ENCODE peak calls at places on chromosomes 13 and 19, in four cellular contexts. O, H, Z and V are unnamed samples.

GRCh38 chr19:16397791-16398529 is 73.3 kb downstream of the KLF2 start:
- DNase-seq in H (no peak), O (no peak), Z (no peak), V (no peak)

GRCh38 chr13:111393221-111393790 is 72.9 kb downstream of the TEX29 start:
- DNase-seq in O (no peak), Z (no peak), H (no peak), V (no peak)

GRCh38 chr19:42471554-42472249 is 29.0 kb upstream of the CXCL17 start:
- DNase-seq in O (no peak), H (no peak), Z (no peak), V (no peak)

GRCh38 chr13:98629055-98629454 is 52.1 kb upstream of the STK24 start:
- DNase-seq in H (no peak), Z (no peak), O (no peak), V (no peak)

GRCh38 chr13:24184265-24184841 is 23.8 kb downstream of the SPATA13 start:
- DNase-seq in O (peak; percentile 93), H (no peak), Z (no peak), V (no peak)

GRCh38 chr13:77868717-77869116 is 49.9 kb downstream of the EDNRB start:
- DNase-seq in O (no peak), H (no peak), Z (no peak), V (no peak)

GRCh38 chr13:96822900-96823299 is 171.4 kb downstream of the OXGR1 start:
- DNase-seq in H (peak; percentile 55), O (peak; percentile 50), Z (peak; percentile 17), V (peak; percentile 32)

GRCh38 chr13:49086711-49087110 is 111.0 kb downstream of the FNDC3A start:
- DNase-seq in H (no peak), Z (no peak), O (no peak), V (no peak)

GRCh38 chr13:38630780-38631179 is 56.1 kb upstream of the FREM2 start:
- DNase-seq in Z (no peak), H (no peak), O (no peak), V (no peak)

GRCh38 chr19:38229585-38230073 is 5.6 kb upstream of the DPF1 start:
- DNase-seq in Z (peak; percentile 98), O (peak; percentile 68), H (peak; percentile 79), V (peak; percentile 75)

GRCh38 chr19:294341-294818 is 3.2 kb upstream of the PLPP2 start:
- DNase-seq in Z (no peak), H (no peak), O (no peak), V (no peak)

DNA sequence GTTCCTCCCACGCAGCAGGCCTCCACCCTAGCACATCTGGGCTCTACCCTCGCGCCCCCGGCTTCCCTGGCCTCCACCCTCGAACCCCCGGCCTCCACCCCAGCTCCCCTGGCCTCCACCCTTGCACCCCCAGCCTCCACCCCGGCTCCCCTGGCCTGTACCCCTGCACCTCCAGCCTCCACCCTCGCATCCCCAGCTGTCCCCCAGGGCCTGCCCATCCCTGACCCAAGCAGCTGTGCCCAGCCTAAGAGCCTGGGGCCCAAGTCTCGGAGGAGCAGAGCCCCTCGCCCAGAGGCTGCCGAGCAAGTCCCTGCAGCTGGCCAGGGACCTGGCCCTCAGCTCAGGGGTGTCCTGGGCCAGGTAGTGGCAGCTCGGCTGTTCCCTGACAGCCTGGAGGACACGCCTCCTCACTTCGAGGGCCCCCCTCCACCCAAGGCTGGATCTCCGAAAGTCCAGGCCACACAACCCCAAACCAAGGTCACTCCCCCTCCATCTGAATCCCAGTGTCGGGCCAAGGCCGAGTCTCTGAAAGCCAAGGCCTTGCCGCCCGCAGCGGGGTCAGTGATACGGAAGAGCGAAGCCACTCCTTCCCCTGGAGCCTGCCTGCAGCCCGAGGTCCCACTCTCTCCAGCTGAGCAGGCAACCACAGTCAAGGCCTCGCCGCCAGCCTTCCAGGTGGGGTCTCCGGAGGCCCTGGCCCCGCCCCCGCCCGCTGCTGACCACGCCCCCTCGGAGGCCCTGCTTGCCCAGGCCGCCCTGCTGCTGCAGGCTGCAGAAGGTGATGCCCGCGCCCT is 7.9 kb upstream of the ARHGAP33 start:
- DNase-seq in Z (no peak), O (peak; percentile 43), H (peak; percentile 92), V (no peak)
- TF ChIP-seq SP1 in Z (no peak), O (no peak), H (peak; percentile 58), V (no peak)

GRCh38 chr19:44306283-44306682 is 1.5 kb upstream of the ZNF235 start:
- DNase-seq in O (no peak), H (no peak), Z (no peak), V (no peak)
- TF ChIP-seq ELF4 in O (no peak), H (no peak), Z (no peak), V (no peak)

DNA sequence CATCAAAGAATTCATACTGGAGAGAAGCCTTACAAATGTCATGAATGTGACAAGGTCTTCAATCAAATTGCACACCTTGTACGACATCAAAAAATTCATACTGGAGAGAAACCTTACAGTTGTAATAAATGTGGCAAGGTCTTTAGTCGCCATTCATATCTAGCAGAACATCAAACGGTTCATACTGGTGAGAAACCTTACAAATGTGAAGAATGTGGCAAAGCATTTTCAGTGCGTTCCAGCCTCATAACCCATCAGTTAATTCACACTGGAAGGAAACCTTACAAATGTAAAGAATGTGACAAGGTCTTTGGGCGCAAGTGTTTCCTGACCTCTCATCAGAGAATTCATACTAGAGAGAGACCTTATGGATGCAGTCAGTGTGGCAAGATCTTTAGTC is 13.2 kb upstream of the ZNF534 start:
- DNase-seq in Z (no peak), H (no peak), O (no peak), V (no peak)
- TF ChIP-seq SP1 in Z (no peak), H (no peak), O (no peak), V (no peak)

DNA sequence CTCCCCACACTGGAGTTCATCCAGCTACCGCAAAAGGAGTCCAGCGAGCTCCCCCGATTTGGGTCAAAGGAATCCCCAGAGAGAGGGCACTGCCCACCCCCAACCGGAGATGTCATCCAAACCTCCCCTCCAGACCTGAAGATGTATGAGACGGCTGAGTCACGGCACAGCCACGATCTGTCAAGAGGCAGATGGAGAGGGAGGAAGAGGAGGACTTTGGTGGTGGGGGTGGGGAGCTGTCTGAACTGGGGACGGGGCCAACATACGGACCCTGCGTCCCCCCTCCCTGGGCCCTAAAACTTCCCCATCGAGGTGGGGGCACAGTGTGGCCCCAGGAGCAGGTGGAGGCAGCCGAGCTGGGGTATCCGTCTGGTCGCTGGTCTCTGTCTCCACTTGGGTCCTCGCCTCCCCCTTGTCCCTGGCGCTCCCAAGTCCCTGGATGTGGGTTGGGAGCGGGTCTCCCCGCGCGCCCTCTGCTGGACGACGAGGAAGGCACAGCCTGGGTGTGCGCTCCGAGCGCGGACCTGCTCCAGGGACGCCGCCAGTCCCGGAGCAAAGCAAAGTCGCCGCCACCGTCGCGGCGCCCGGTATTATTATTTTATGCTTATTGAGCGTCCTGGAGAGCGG is 3.8 kb downstream of the PDE4A start:
- DNase-seq in O (peak; percentile 58), H (peak; percentile 92), Z (peak; percentile 76), V (peak; percentile 90)
- TF ChIP-seq ELF4 in O (no peak), H (no peak), Z (no peak), V (no peak)

GRCh38 chr13:78977311-78977710 is 318.4 kb upstream of the OBI1 start:
- DNase-seq in Z (no peak), H (no peak), O (no peak), V (no peak)

GRCh38 chr13:78981913-78982312 is 323.0 kb upstream of the OBI1 start:
- DNase-seq in Z (no peak), O (no peak), H (no peak), V (no peak)

GRCh38 chr13:78976696-78977095 is 317.7 kb upstream of the OBI1 start:
- DNase-seq in H (no peak), O (no peak), Z (no peak), V (no peak)

GRCh38 chr13:78979349-78979748 is 320.4 kb upstream of the OBI1 start:
- DNase-seq in O (no peak), H (no peak), Z (no peak), V (no peak)

DNA sequence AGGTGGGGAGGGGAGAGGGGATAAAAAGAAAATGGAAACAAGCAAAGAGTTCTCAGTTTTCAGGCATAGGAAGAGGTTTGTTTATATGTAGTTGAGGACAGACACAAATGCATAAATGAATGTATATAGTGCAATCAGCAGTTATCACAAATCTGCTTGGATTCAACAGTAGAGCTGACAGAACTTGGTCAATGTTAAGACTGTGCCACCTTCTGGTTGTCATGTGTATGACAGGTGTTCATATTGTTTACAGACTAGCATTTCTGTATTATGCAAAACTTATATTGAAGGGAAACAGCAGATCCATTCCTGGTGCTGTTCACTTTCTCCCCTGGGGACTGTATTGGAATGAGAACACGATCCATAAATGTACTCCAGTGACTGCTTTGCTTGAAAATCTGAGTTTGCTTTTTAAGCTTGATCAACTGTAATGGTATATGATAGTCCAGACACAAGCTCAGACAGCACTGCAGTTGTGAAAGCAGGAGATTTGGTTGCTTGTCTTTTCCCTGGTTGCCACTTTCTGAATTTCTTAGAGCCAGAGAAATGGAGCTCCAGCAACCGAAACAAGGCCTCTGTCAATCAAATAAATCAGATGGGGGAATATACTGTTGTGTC is 319.5 kb upstream of the OBI1 start:
- DNase-seq in Z (peak; percentile 24), H (no peak), O (peak; percentile 50), V (peak; percentile 81)
- TF ChIP-seq SP1 in Z (no peak), H (no peak), O (no peak), V (no peak)

DNA sequence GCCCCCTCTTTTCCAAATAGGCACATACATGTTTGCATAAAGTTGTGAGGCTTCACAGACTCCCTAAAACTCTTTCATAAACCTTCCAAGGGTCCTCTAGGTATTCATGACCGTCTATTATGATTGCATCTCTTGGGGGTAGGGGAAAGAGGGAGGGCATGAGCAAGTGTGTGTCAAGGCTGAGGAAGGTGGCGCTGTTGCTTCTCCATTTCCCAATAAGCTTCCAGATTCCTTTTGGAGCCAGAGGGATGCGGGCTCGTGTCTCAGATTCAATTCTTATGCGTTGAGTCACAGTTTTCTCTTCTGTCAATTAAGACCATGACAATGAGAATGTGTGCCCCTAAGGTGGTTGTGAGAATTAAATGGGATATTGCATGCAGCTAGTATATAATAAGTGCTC is 51.0 kb upstream of the CYP2A7 start:
- DNase-seq in Z (no peak), H (peak; percentile 58), O (no peak), V (peak; percentile 25)
- TF ChIP-seq ELF4 in Z (no peak), H (no peak), O (no peak), V (no peak)

DNA sequence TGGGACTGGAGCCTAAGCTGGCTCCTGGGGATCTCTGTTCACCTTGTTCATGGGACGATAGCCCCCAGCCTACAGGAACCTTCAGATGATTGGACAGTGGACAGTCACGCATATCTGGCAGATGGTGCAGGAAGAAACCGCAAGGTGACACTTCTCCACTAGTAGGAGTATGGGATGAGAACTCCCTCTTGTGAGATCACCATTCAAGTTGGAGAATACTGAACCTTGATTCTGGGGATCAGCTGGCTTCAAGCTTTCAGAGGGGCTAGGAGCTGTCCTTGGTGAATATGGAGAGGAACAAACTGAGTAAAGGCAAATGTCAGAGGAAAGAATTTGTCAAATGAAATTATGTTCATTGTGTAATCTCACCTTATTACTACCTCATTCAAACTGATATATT is 204.5 kb downstream of the PDS5B start:
- DNase-seq in Z (no peak), H (no peak), O (peak; percentile 5), V (peak; percentile 18)
- TF ChIP-seq SP1 in Z (no peak), H (no peak), O (no peak), V (no peak)

GRCh38 chr13:88063741-88064140 is 392.6 kb downstream of the SLITRK5 start:
- DNase-seq in H (no peak), Z (no peak), O (no peak), V (no peak)
- TF ChIP-seq ELF4 in H (no peak), Z (no peak), O (no peak), V (no peak)

GRCh38 chr19:8310342-8311055 is 2.3 kb upstream of the CD320 start:
- DNase-seq in O (no peak), H (peak; percentile 4), Z (no peak), V (no peak)
- TF ChIP-seq SP1 in O (no peak), H (no peak), Z (no peak), V (no peak)